ENCODE peak calls at places on chromosomes 4 and X, in nine cellular contexts. One of them, this sample, is unnamed.

GRCh38 chr4:62896721-62897120 is 1512.5 kb downstream of the TECRL start:
- DNase-seq in hepatocyte: no peak
- DNase-seq in osteocyte: peak
- DNase-seq in brain microvascular endothelial cell: no peak
- DNase-seq in iPS DF 6.9: no peak
- DNase-seq in memory B cell: no peak
- DNase-seq in cardiac fibroblast: no peak
- DNase-seq in stimulated activated CD8-positive, alpha-beta memory T cell treated with anti-CD3 and anti-CD28 coated beads, Interleukin-7, amount 100 ng/mL, for 1 hour: no peak
- DNase-seq in effector CD4-positive, alpha-beta T cell: no peak
- DNase-seq in this sample: no peak

GRCh38 chr4:69497081-69497480 is 1.4 kb upstream of the UGT2B4 start:
- DNase-seq in stimulated activated CD8-positive, alpha-beta memory T cell treated with anti-CD3 and anti-CD28 coated beads, Interleukin-7, amount 100 ng/mL, for 1 hour: no peak
- DNase-seq in effector CD4-positive, alpha-beta T cell: no peak
- DNase-seq in osteocyte: no peak
- DNase-seq in iPS DF 6.9: no peak
- DNase-seq in brain microvascular endothelial cell: peak
- DNase-seq in memory B cell: no peak
- DNase-seq in hepatocyte: no peak
- DNase-seq in cardiac fibroblast: peak
- DNase-seq in this sample: no peak

GRCh38 chrX:19886888-19887531 is 390 bp downstream of the SH3KBP1 start:
- DNase-seq in stimulated activated CD8-positive, alpha-beta memory T cell treated with anti-CD3 and anti-CD28 coated beads, Interleukin-7, amount 100 ng/mL, for 1 hour: no peak
- DNase-seq in memory B cell: peak
- DNase-seq in brain microvascular endothelial cell: no peak
- DNase-seq in osteocyte: peak
- DNase-seq in iPS DF 6.9: no peak
- DNase-seq in cardiac fibroblast: peak
- DNase-seq in effector CD4-positive, alpha-beta T cell: peak
- DNase-seq in hepatocyte: no peak
- DNase-seq in this sample: no peak

GRCh38 chr4:1563241-1563640 is 120.9 kb downstream of the FAM53A start:
- DNase-seq in osteocyte: no peak
- DNase-seq in iPS DF 6.9: no peak
- DNase-seq in cardiac fibroblast: no peak
- DNase-seq in effector CD4-positive, alpha-beta T cell: no peak
- DNase-seq in stimulated activated CD8-positive, alpha-beta memory T cell treated with anti-CD3 and anti-CD28 coated beads, Interleukin-7, amount 100 ng/mL, for 1 hour: no peak
- DNase-seq in hepatocyte: no peak
- DNase-seq in brain microvascular endothelial cell: no peak
- DNase-seq in memory B cell: no peak
- DNase-seq in this sample: no peak

GRCh38 chrX:15436220-15436619 is 52.0 kb upstream of the VEGFD start:
- DNase-seq in iPS DF 6.9: no peak
- DNase-seq in effector CD4-positive, alpha-beta T cell: no peak
- DNase-seq in osteocyte: no peak
- DNase-seq in hepatocyte: no peak
- DNase-seq in memory B cell: no peak
- DNase-seq in stimulated activated CD8-positive, alpha-beta memory T cell treated with anti-CD3 and anti-CD28 coated beads, Interleukin-7, amount 100 ng/mL, for 1 hour: no peak
- DNase-seq in brain microvascular endothelial cell: no peak
- DNase-seq in cardiac fibroblast: peak
- DNase-seq in this sample: no peak

GRCh38 chrX:24025741-24026402 is 1.1 kb downstream of the KLHL15 start:
- DNase-seq in iPS DF 6.9: no peak
- DNase-seq in stimulated activated CD8-positive, alpha-beta memory T cell treated with anti-CD3 and anti-CD28 coated beads, Interleukin-7, amount 100 ng/mL, for 1 hour: no peak
- DNase-seq in hepatocyte: peak
- DNase-seq in effector CD4-positive, alpha-beta T cell: no peak
- DNase-seq in cardiac fibroblast: peak
- DNase-seq in memory B cell: no peak
- DNase-seq in osteocyte: no peak
- DNase-seq in brain microvascular endothelial cell: peak
- DNase-seq in this sample: peak

GRCh38 chr4:1012031-1012739 is 759 bp downstream of the FGFRL1 start:
- DNase-seq in hepatocyte: peak
- DNase-seq in cardiac fibroblast: peak
- DNase-seq in iPS DF 6.9: no peak
- DNase-seq in osteocyte: no peak
- DNase-seq in stimulated activated CD8-positive, alpha-beta memory T cell treated with anti-CD3 and anti-CD28 coated beads, Interleukin-7, amount 100 ng/mL, for 1 hour: no peak
- DNase-seq in memory B cell: no peak
- DNase-seq in brain microvascular endothelial cell: no peak
- DNase-seq in effector CD4-positive, alpha-beta T cell: peak
- DNase-seq in this sample: no peak

GRCh38 chrX:66635360-66635759 is 3.5 kb downstream of the EDA2R start:
- DNase-seq in hepatocyte: peak
- DNase-seq in memory B cell: no peak
- DNase-seq in brain microvascular endothelial cell: peak
- DNase-seq in effector CD4-positive, alpha-beta T cell: no peak
- DNase-seq in osteocyte: no peak
- DNase-seq in iPS DF 6.9: no peak
- DNase-seq in cardiac fibroblast: peak
- DNase-seq in stimulated activated CD8-positive, alpha-beta memory T cell treated with anti-CD3 and anti-CD28 coated beads, Interleukin-7, amount 100 ng/mL, for 1 hour: no peak
- DNase-seq in this sample: no peak

GRCh38 chrX:152923599-152923998 is 25.7 kb downstream of the ZNF185 start:
- DNase-seq in memory B cell: no peak
- DNase-seq in cardiac fibroblast: no peak
- DNase-seq in hepatocyte: no peak
- DNase-seq in osteocyte: no peak
- DNase-seq in stimulated activated CD8-positive, alpha-beta memory T cell treated with anti-CD3 and anti-CD28 coated beads, Interleukin-7, amount 100 ng/mL, for 1 hour: no peak
- DNase-seq in effector CD4-positive, alpha-beta T cell: no peak
- DNase-seq in brain microvascular endothelial cell: no peak
- DNase-seq in iPS DF 6.9: no peak
- DNase-seq in this sample: no peak

GRCh38 chr4:25457053-25457715 is 80.1 kb downstream of the ANAPC4 start:
- DNase-seq in cardiac fibroblast: peak
- DNase-seq in osteocyte: no peak
- DNase-seq in brain microvascular endothelial cell: no peak
- DNase-seq in stimulated activated CD8-positive, alpha-beta memory T cell treated with anti-CD3 and anti-CD28 coated beads, Interleukin-7, amount 100 ng/mL, for 1 hour: no peak
- DNase-seq in hepatocyte: no peak
- DNase-seq in effector CD4-positive, alpha-beta T cell: no peak
- DNase-seq in memory B cell: no peak
- DNase-seq in iPS DF 6.9: no peak
- DNase-seq in this sample: no peak

GRCh38 chrX:132955710-132956109 is 2.7 kb downstream of the HS6ST2 start:
- DNase-seq in osteocyte: no peak
- DNase-seq in memory B cell: no peak
- DNase-seq in brain microvascular endothelial cell: no peak
- DNase-seq in effector CD4-positive, alpha-beta T cell: no peak
- DNase-seq in stimulated activated CD8-positive, alpha-beta memory T cell treated with anti-CD3 and anti-CD28 coated beads, Interleukin-7, amount 100 ng/mL, for 1 hour: no peak
- DNase-seq in iPS DF 6.9: no peak
- DNase-seq in cardiac fibroblast: no peak
- DNase-seq in hepatocyte: no peak
- DNase-seq in this sample: no peak

GRCh38 chrX:147550217-147550616 is 361.5 kb upstream of the FMR1 start:
- DNase-seq in osteocyte: no peak
- DNase-seq in memory B cell: no peak
- DNase-seq in stimulated activated CD8-positive, alpha-beta memory T cell treated with anti-CD3 and anti-CD28 coated beads, Interleukin-7, amount 100 ng/mL, for 1 hour: no peak
- DNase-seq in cardiac fibroblast: no peak
- DNase-seq in iPS DF 6.9: no peak
- DNase-seq in hepatocyte: peak
- DNase-seq in brain microvascular endothelial cell: no peak
- DNase-seq in effector CD4-positive, alpha-beta T cell: no peak
- DNase-seq in this sample: no peak

GRCh38 chr4:159248383-159249178 is 145.7 kb downstream of the RAPGEF2 start:
- DNase-seq in stimulated activated CD8-positive, alpha-beta memory T cell treated with anti-CD3 and anti-CD28 coated beads, Interleukin-7, amount 100 ng/mL, for 1 hour: no peak
- DNase-seq in osteocyte: no peak
- DNase-seq in effector CD4-positive, alpha-beta T cell: no peak
- DNase-seq in cardiac fibroblast: peak
- DNase-seq in hepatocyte: peak
- DNase-seq in iPS DF 6.9: no peak
- DNase-seq in brain microvascular endothelial cell: peak
- DNase-seq in memory B cell: no peak
- DNase-seq in this sample: no peak

GRCh38 chr4:129344058-129344457 is 248.1 kb downstream of the C4orf33 start:
- DNase-seq in iPS DF 6.9: no peak
- DNase-seq in cardiac fibroblast: peak
- DNase-seq in osteocyte: no peak
- DNase-seq in stimulated activated CD8-positive, alpha-beta memory T cell treated with anti-CD3 and anti-CD28 coated beads, Interleukin-7, amount 100 ng/mL, for 1 hour: no peak
- DNase-seq in hepatocyte: peak
- DNase-seq in brain microvascular endothelial cell: peak
- DNase-seq in effector CD4-positive, alpha-beta T cell: no peak
- DNase-seq in memory B cell: no peak
- DNase-seq in this sample: no peak

GRCh38 chr4:69069085-69069484 is 27.2 kb upstream of the UGT2B7 start:
- DNase-seq in stimulated activated CD8-positive, alpha-beta memory T cell treated with anti-CD3 and anti-CD28 coated beads, Interleukin-7, amount 100 ng/mL, for 1 hour: no peak
- DNase-seq in memory B cell: no peak
- DNase-seq in cardiac fibroblast: no peak
- DNase-seq in osteocyte: no peak
- DNase-seq in hepatocyte: no peak
- DNase-seq in iPS DF 6.9: no peak
- DNase-seq in effector CD4-positive, alpha-beta T cell: no peak
- DNase-seq in brain microvascular endothelial cell: no peak
- DNase-seq in this sample: no peak

GRCh38 chr4:83569967-83570366 is 34.1 kb downstream of the GPAT3 start:
- DNase-seq in brain microvascular endothelial cell: no peak
- DNase-seq in effector CD4-positive, alpha-beta T cell: no peak
- DNase-seq in osteocyte: no peak
- DNase-seq in iPS DF 6.9: no peak
- DNase-seq in stimulated activated CD8-positive, alpha-beta memory T cell treated with anti-CD3 and anti-CD28 coated beads, Interleukin-7, amount 100 ng/mL, for 1 hour: no peak
- DNase-seq in cardiac fibroblast: no peak
- DNase-seq in hepatocyte: no peak
- DNase-seq in memory B cell: no peak
- DNase-seq in this sample: no peak

GRCh38 chrX:115642304-115642703 is 81.3 kb downstream of the PLS3 start:
- DNase-seq in iPS DF 6.9: no peak
- DNase-seq in cardiac fibroblast: no peak
- DNase-seq in effector CD4-positive, alpha-beta T cell: no peak
- DNase-seq in brain microvascular endothelial cell: no peak
- DNase-seq in memory B cell: no peak
- DNase-seq in hepatocyte: no peak
- DNase-seq in osteocyte: no peak
- DNase-seq in stimulated activated CD8-positive, alpha-beta memory T cell treated with anti-CD3 and anti-CD28 coated beads, Interleukin-7, amount 100 ng/mL, for 1 hour: no peak
- DNase-seq in this sample: no peak

GRCh38 chr4:174398728-174399127 is 115.0 kb downstream of the CEP44 start:
- DNase-seq in iPS DF 6.9: no peak
- DNase-seq in brain microvascular endothelial cell: peak
- DNase-seq in osteocyte: no peak
- DNase-seq in cardiac fibroblast: peak
- DNase-seq in hepatocyte: no peak
- DNase-seq in effector CD4-positive, alpha-beta T cell: no peak
- DNase-seq in memory B cell: no peak
- DNase-seq in stimulated activated CD8-positive, alpha-beta memory T cell treated with anti-CD3 and anti-CD28 coated beads, Interleukin-7, amount 100 ng/mL, for 1 hour: no peak
- DNase-seq in this sample: no peak

GRCh38 chrX:103376979-103377324 is 614 bp downstream of the BEX3 start:
- DNase-seq in effector CD4-positive, alpha-beta T cell: no peak
- DNase-seq in memory B cell: no peak
- DNase-seq in cardiac fibroblast: peak
- DNase-seq in iPS DF 6.9: no peak
- DNase-seq in osteocyte: no peak
- DNase-seq in stimulated activated CD8-positive, alpha-beta memory T cell treated with anti-CD3 and anti-CD28 coated beads, Interleukin-7, amount 100 ng/mL, for 1 hour: no peak
- DNase-seq in hepatocyte: peak
- DNase-seq in brain microvascular endothelial cell: no peak
- DNase-seq in this sample: no peak

GRCh38 chr4:21469438-21470032 is 479.0 kb downstream of the KCNIP4 start:
- DNase-seq in iPS DF 6.9: no peak
- DNase-seq in cardiac fibroblast: peak
- DNase-seq in hepatocyte: peak
- DNase-seq in osteocyte: no peak
- DNase-seq in brain microvascular endothelial cell: peak
- DNase-seq in effector CD4-positive, alpha-beta T cell: no peak
- DNase-seq in memory B cell: no peak
- DNase-seq in stimulated activated CD8-positive, alpha-beta memory T cell treated with anti-CD3 and anti-CD28 coated beads, Interleukin-7, amount 100 ng/mL, for 1 hour: no peak
- DNase-seq in this sample: no peak

GRCh38 chrX:18377802-18378201 is 23.3 kb upstream of the SCML2 start:
- DNase-seq in osteocyte: no peak
- DNase-seq in iPS DF 6.9: no peak
- DNase-seq in brain microvascular endothelial cell: no peak
- DNase-seq in memory B cell: no peak
- DNase-seq in stimulated activated CD8-positive, alpha-beta memory T cell treated with anti-CD3 and anti-CD28 coated beads, Interleukin-7, amount 100 ng/mL, for 1 hour: no peak
- DNase-seq in hepatocyte: peak
- DNase-seq in effector CD4-positive, alpha-beta T cell: no peak
- DNase-seq in cardiac fibroblast: peak
- DNase-seq in this sample: peak

This sample was measured in mesenteric fat pad.